ENCODE peak calls at places on chromosomes 5 and 9, in seven cellular contexts. Z is AG08396; P is endothelial cell; N is NCI-H774; B is naive thymus-derived CD8-positive, alpha-beta T cell; D is myocyte; I is HS-27A. C is an unnamed sample.

GRCh38 chr5:150582281-150582791 is 58.1 kb upstream of the SYNPO start:
- DNase-seq in Z (no peak), P (no peak), N (no peak), B (no peak), D (no peak), I (no peak), C (no peak)

GRCh38 chr5:179307006-179307800 is 38.1 kb downstream of the ADAMTS2 start:
- DNase-seq in Z (no peak), P (no peak), N (no peak), B (no peak), D (peak; percentile 84), I (no peak), C (no peak)

GRCh38 chr9:82808478-82808877 is 254.5 kb downstream of the RASEF start:
- DNase-seq in Z (no peak), P (no peak), N (no peak), B (no peak), D (no peak), I (no peak), C (no peak)

GRCh38 chr5:67198917-67199316 is 2.3 kb upstream of the CD180 start:
- DNase-seq in Z (no peak), P (no peak), N (no peak), B (no peak), D (no peak), I (no peak), C (no peak)

GRCh38 chr5:141475625-141476131 is at the start of gene PCDHGC3:
- DNase-seq in Z (peak; percentile 95), P (peak; percentile 82), N (peak; percentile 65), B (peak; percentile 18), D (peak; percentile 98), I (peak; percentile 58), C (peak; percentile 88)

GRCh38 chr5:131684595-131684994 is 49.6 kb upstream of the RAPGEF6 start:
- DNase-seq in Z (no peak), P (no peak), N (no peak), B (no peak), D (no peak), I (no peak), C (no peak)

GRCh38 chr5:180818275-180818674 is 15.7 kb upstream of the MGAT1 start:
- DNase-seq in Z (no peak), P (no peak), N (no peak), B (no peak), D (peak; percentile 78), I (no peak), C (no peak)

GRCh38 chr5:139413153-139413552 is 9.3 kb upstream of the SPATA24 start:
- DNase-seq in Z (no peak), P (no peak), N (no peak), B (no peak), D (peak; percentile 62), I (no peak), C (no peak)

GRCh38 chr9:121838757-121839669 is 187.6 kb downstream of the DAB2IP start:
- DNase-seq in Z (no peak), P (no peak), N (no peak), B (no peak), D (no peak), I (no peak), C (no peak)

GRCh38 chr5:122997294-122997693 is 39.2 kb downstream of the PPIC start:
- DNase-seq in Z (no peak), P (no peak), N (peak; percentile 24), B (no peak), D (no peak), I (no peak), C (no peak)

GRCh38 chr5:167593706-167594105 is 697.7 kb upstream of the WWC1 start:
- DNase-seq in Z (no peak), P (no peak), N (no peak), B (no peak), D (peak; percentile 62), I (no peak), C (no peak)

C was measured in Kasumi-1.